ENCODE peak calls at places on chromosomes 11 and 22, in ten cellular contexts. E is NCI-H187 treated with DMSO at 0.1 percent for 48 hours; U is NCI-H146; M is upper lobe of right lung; T is HS-27A; I is CD8-positive, alpha-beta memory T cell; H is fibroblast of the conjunctiva; K is astrocyte of the spinal cord; S is EL; X is adrenal gland. R is an unnamed sample.

GRCh38 chr11:102280237-102280833 is 36.9 kb upstream of the BIRC3 start:
- DNase-seq in T (no peak), I (no peak), H (no peak), K (no peak), S (no peak), M (no peak), E (no peak), X (peak), U (no peak), R (no peak)

GRCh38 chr22:46246178-46246577 is 3.9 kb downstream of the CDPF1 start:
- DNase-seq in U (no peak), K (no peak), E (no peak), M (no peak), T (no peak), I (no peak), H (no peak), S (no peak), X (no peak), R (no peak)

GRCh38 chr11:83448686-83449085 is 162.5 kb upstream of the CCDC90B start:
- DNase-seq in H (no peak), T (no peak), E (no peak), S (no peak), I (no peak), X (no peak), K (no peak), M (no peak), U (no peak), R (no peak)

GRCh38 chr11:48064306-48064705 is 83.9 kb downstream of the PTPRJ start:
- DNase-seq in H (no peak), K (peak), M (no peak), I (no peak), U (no peak), T (peak), E (no peak), X (no peak), S (peak), R (no peak)

GRCh38 chr11:587546-587945 is 11.3 kb downstream of the PHRF1 start:
- DNase-seq in E (no peak), H (no peak), I (no peak), U (no peak), T (no peak), M (no peak), X (no peak), K (no peak), S (no peak), R (no peak)

GRCh38 chr11:123560001-123560400 is 94.4 kb downstream of the SCN3B start:
- DNase-seq in T (no peak), I (no peak), U (no peak), X (peak), K (peak), M (peak), S (peak), H (no peak), E (no peak), R (no peak)

GRCh38 chr11:115678942-115679341 is 174.7 kb upstream of the CADM1 start:
- DNase-seq in H (no peak), E (no peak), X (no peak), S (no peak), M (no peak), K (no peak), I (no peak), T (no peak), U (peak), R (peak)

GRCh38 chr11:59981106-59981770 is 17.4 kb downstream of the OOSP4A start:
- DNase-seq in I (no peak), X (no peak), T (no peak), U (no peak), E (no peak), H (no peak), M (no peak), S (no peak), K (no peak), R (no peak)

GRCh38 chr22:36182056-36182455 is 19.6 kb downstream of the APOL4 start:
- DNase-seq in M (no peak), S (no peak), I (no peak), E (no peak), U (no peak), K (no peak), T (no peak), H (no peak), X (no peak), R (no peak)

GRCh38 chr11:30855383-30856006 is 269.3 kb upstream of the MPPED2 start:
- DNase-seq in U (peak), H (peak), K (peak), M (no peak), T (no peak), X (no peak), I (no peak), E (peak), S (no peak), R (no peak)

GRCh38 chr11:129911298-129911697 is 15.9 kb upstream of the NFRKB start:
- DNase-seq in U (no peak), S (peak), E (no peak), I (no peak), K (no peak), X (no peak), T (no peak), H (no peak), M (no peak), R (no peak)

GRCh38 chr22:50731811-50732624 is 6.0 kb upstream of the ACR start:
- DNase-seq in S (peak), T (no peak), I (peak), U (no peak), E (no peak), K (no peak), X (peak), M (peak), H (peak), R (peak)

GRCh38 chr11:68678031-68678441 is 6.3 kb upstream of the GAL start:
- DNase-seq in H (no peak), M (peak), S (no peak), K (no peak), X (no peak), T (no peak), I (no peak), E (no peak), U (no peak), R (no peak)

GRCh38 chr11:120601566-120601965 is 90.0 kb downstream of the GRIK4 start:
- DNase-seq in X (no peak), E (no peak), U (no peak), H (no peak), K (peak), S (peak), M (no peak), I (no peak), T (no peak), R (no peak)

GRCh38 chr11:43376594-43376993 is 17.9 kb downstream of the TTC17 start:
- DNase-seq in H (peak), I (no peak), T (peak), S (peak), M (no peak), K (peak), E (no peak), X (no peak), U (no peak), R (peak)

GRCh38 chr11:47941907-47942558 is 38.3 kb upstream of the PTPRJ start:
- DNase-seq in S (no peak), M (no peak), T (no peak), I (no peak), H (no peak), K (no peak), X (no peak), U (no peak), E (no peak), R (no peak)

GRCh38 chr11:15615412-15616096 is 500.8 kb downstream of the INSC start:
- DNase-seq in T (no peak), M (no peak), S (no peak), K (no peak), X (no peak), E (no peak), I (no peak), H (no peak), U (no peak), R (no peak)

GRCh38 chr11:15884131-15884530 is 472.2 kb downstream of the SOX6 start:
- DNase-seq in H (no peak), U (no peak), I (no peak), X (no peak), T (no peak), S (no peak), E (no peak), K (no peak), M (no peak), R (no peak)

GRCh38 chr11:1765871-1766718 is 2.4 kb upstream of the CTSD start:
- DNase-seq in E (no peak), I (no peak), X (peak), S (no peak), M (peak), H (no peak), T (no peak), U (no peak), K (no peak), R (no peak)

GRCh38 chr11:95119361-95120060 is 29.9 kb downstream of the ENDOD1 start:
- DNase-seq in K (no peak), S (no peak), I (no peak), H (no peak), M (no peak), E (no peak), T (no peak), X (no peak), U (no peak), R (no peak)

GRCh38 chr22:44460287-44461082 is 37.5 kb downstream of the RTL6 start:
- DNase-seq in U (no peak), E (no peak), M (no peak), I (no peak), S (no peak), X (no peak), K (no peak), T (no peak), H (no peak), R (no peak)

GRCh38 chr22:40024201-40025061 is 29.7 kb downstream of the FAM83F start:
- DNase-seq in T (peak), X (peak), U (peak), K (peak), S (peak), M (peak), I (peak), E (no peak), H (peak), R (peak)

GRCh38 chr11:108973402-108974119 is 308.7 kb downstream of the DDX10 start:
- DNase-seq in S (peak), U (no peak), E (no peak), K (peak), X (no peak), I (no peak), H (peak), M (no peak), T (peak), R (no peak)

GRCh38 chr22:49462291-49462690 is 365.4 kb downstream of the BRD1 start:
- DNase-seq in H (no peak), U (no peak), E (no peak), X (no peak), T (no peak), I (no peak), K (no peak), M (peak), S (no peak), R (no peak)

GRCh38 chr11:11731311-11732083 is 109.7 kb upstream of the GALNT18 start:
- DNase-seq in I (no peak), E (peak), T (peak), X (no peak), M (no peak), S (peak), U (peak), H (no peak), K (peak), R (no peak)

GRCh38 chr11:9862981-9863380 is 199.1 kb downstream of the SWAP70 start:
- DNase-seq in I (no peak), E (no peak), U (peak), H (no peak), X (no peak), K (peak), M (no peak), S (no peak), T (no peak), R (no peak)

GRCh38 chr22:32801001-32801435 is 487 bp upstream of the TIMP3 start:
- DNase-seq in I (no peak), U (no peak), E (no peak), T (no peak), M (no peak), X (no peak), S (no peak), K (no peak), H (no peak), R (no peak)

GRCh38 chr22:27880778-27881394 is 38.2 kb downstream of the PITPNB start:
- DNase-seq in I (no peak), E (no peak), S (peak), M (no peak), U (peak), K (peak), X (peak), T (peak), H (peak), R (peak)

GRCh38 chr11:9176550-9176949 is 85.2 kb upstream of the SCUBE2 start:
- DNase-seq in K (no peak), U (no peak), H (no peak), T (no peak), M (no peak), I (no peak), S (peak), X (no peak), E (no peak), R (no peak)

GRCh38 chr22:19879996-19880785 is 25.5 kb upstream of the GNB1L start:
- DNase-seq in K (no peak), U (no peak), X (no peak), T (no peak), H (no peak), S (no peak), E (no peak), M (peak), I (no peak), R (peak)